ENCODE peak calls at places on chromosomes 3 and 15, in five cellular contexts. G, K, M, E and D are unnamed samples.
A peak's percentile ranks its signal among the peaks of the same experiment; 100 is the strongest.

GRCh38 chr3:45426161-45426560 is 37.8 kb downstream of the LARS2 start:
- DNase-seq in E (no peak), M (no peak), K (no peak), G (peak; percentile 84), D (no peak)

GRCh38 chr15:74835312-74835823 is 7.6 kb downstream of the ULK3 start:
- DNase-seq in M (no peak), K (peak; percentile 70), G (peak; percentile 69), E (peak; percentile 51), D (peak; percentile 54)

GRCh38 chr3:36444909-36445308 is 64.6 kb downstream of the STAC start:
- DNase-seq in G (no peak), E (no peak), M (no peak), K (no peak), D (peak; percentile 19)

GRCh38 chr3:8840556-8840955 is 71.1 kb upstream of the OXTR start:
- DNase-seq in K (no peak), G (no peak), M (no peak), E (no peak), D (peak; percentile 91)

GRCh38 chr15:88630798-88631463 is 7.9 kb upstream of the ISG20 start:
- DNase-seq in K (no peak), M (no peak), G (no peak), E (no peak), D (no peak)

GRCh38 chr15:85306946-85307686 is 73.3 kb upstream of the AKAP13 start:
- DNase-seq in E (no peak), M (no peak), G (no peak), K (no peak), D (no peak)

GRCh38 chr3:196631655-196632032 is 7.8 kb upstream of the NRROS start:
- DNase-seq in M (no peak), G (no peak), K (no peak), E (no peak), D (no peak)

GRCh38 chr3:3015472-3016089 is 94.6 kb downstream of the IL5RA start:
- DNase-seq in M (no peak), G (peak; percentile 61), E (no peak), K (peak; percentile 15), D (peak; percentile 30)

GRCh38 chr15:96342611-96343528 is 12.4 kb downstream of the NR2F2 start:
- DNase-seq in E (peak; percentile 69), K (no peak), M (no peak), G (no peak), D (peak; percentile 55)
- H3K4me3 ChIP-seq in E (peak overlapping the region; percentile 56), K (no peak overlapping the region), M (no peak overlapping the region), G (no peak overlapping the region), D (peak overlapping the region; percentile 94)

DNA sequence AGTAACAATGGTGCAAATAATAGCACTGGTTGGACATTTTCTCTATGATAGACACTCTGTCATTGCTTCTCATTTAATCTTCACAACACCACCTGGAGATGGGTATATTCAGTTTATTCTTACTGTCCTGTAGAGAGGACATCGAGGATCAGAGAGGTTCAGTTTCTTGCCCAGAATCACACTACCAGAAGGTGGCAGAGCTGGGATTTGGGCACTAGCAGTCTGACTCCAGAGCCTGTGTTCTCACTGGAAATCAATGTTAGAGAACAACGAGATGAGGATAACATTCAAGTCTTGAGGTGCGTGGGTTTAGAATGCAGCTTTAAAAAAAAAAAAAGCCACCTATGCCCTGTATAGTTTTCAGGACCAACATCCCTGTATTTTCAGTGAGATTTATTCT is 127.8 kb downstream of the SYNPR start:
- DNase-seq in K (no peak), M (no peak), G (no peak), E (no peak), D (no peak)
- TF ChIP-seq CTCF in K (no peak), M (peak; percentile 16), G (no peak), E (no peak), D (no peak)

GRCh38 chr3:156668073-156668763 is 6.2 kb upstream of the TIPARP start:
- DNase-seq in K (no peak), E (no peak), M (no peak), G (no peak), D (peak; percentile 66)
- H3K4me3 ChIP-seq in K (no peak overlapping the region), E (no peak overlapping the region), M (no peak overlapping the region), G (no peak overlapping the region), D (no peak overlapping the region)

DNA sequence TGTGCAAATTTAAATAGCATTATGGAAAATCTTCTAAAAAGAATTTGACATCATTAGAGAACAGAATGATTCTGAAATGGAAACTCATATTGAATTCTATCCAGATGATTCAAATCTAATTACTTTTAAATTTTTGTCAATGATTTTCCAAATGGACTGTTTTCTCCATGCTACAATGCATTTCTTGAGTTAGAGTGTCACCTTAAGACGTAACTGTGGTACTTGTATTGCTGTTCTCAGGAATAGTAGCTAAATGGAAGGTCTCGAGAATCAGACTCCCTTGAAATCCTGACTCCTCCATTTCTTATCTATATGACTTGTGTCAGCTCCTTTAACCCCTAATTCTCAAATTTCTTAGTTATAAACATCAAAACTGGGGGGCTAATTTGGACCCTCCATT is 102.3 kb downstream of the P2RY1 start:
- DNase-seq in G (no peak), E (no peak), K (no peak), M (no peak), D (peak; percentile 14)
- TF ChIP-seq CTCF in G (peak; percentile 34), E (peak; percentile 4), K (no peak), M (no peak), D (no peak)

GRCh38 chr3:149452036-149452435 is 22.5 kb upstream of the TM4SF4 start:
- DNase-seq in E (no peak), G (no peak), K (no peak), M (no peak), D (no peak)

GRCh38 chr3:149449799-149450198 is 24.7 kb upstream of the TM4SF4 start:
- DNase-seq in M (no peak), E (no peak), G (peak; percentile 21), K (no peak), D (peak; percentile 70)

GRCh38 chr3:149449100-149449654 is 25.3 kb upstream of the TM4SF4 start:
- DNase-seq in E (peak; percentile 33), G (no peak), K (no peak), M (no peak), D (no peak)

GRCh38 chr3:149450281-149450680 is 24.2 kb upstream of the TM4SF4 start:
- DNase-seq in E (no peak), G (no peak), M (no peak), K (no peak), D (peak; percentile 52)

DNA sequence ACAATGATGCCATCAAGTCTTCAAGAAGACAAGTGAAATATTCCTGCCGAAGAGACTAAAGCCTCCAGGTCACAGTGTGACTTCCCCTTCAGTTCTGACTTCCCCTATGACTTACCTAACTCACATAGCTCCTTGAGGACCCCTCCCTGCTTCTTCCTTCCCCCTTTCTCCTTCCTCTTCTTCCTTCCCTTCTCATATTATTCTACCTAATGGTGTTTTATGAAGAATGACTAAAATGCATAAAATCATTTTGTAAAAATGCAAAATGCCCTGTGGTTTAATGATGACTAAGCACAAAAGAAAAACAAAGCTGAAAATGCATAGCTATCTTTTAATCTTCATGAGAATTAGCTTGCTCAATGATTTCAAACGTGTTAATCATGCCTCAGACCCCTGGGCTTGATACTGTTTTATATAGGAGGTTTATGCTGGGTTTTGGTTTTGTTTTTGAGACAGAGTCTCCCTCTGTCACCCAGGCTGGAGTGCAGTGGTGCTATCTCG is 26.1 kb upstream of the TM4SF4 start:
- DNase-seq in M (peak; percentile 54), G (no peak), K (no peak), E (peak; percentile 40), D (peak; percentile 71)
- H3K4me3 ChIP-seq in M (no peak overlapping the region), G (no peak overlapping the region), K (no peak overlapping the region), E (no peak overlapping the region), D (no peak overlapping the region)

DNA sequence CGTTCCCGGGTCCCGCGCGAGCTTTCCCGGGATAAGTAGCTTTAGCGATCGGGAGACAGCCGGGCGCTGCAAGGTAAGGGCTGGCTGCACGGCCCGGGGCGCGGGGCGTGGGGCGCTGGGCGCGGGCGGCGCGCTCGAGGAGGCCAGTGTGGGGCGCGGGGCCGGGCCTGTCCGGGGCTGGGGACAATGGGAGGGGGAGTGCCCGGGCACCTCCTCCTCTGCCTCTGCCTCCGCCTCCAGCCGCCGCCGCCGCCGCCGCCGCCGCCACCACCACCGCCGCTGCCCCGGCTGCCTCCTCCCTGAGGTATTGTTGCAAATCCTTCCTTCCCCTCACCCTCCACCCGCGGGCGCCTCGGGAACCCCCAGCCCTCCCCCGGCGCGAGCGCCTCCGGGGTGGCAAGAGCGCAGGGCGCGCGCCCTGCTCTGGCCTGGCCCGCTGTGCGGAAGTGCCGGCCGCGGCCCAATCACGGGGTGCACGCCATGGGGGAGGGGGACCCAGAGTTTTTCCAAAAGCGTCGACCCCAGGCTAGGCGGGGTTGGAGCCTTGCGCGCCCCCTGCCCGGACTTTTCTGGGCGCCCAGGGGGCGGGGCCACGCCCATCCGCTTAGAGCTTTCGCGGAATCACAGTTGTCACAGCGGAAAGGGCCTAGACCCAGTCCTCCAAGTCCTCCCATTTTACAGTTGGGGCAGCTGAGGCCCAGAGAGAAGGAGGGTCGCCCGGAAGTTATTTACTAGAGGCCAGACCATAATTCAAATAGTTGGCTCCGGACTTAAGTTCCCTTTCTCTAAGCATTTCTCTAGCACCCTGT is at the start of gene LPP:
- DNase-seq in G (peak; percentile 81), E (peak; percentile 45), M (no peak), K (peak; percentile 47), D (peak; percentile 70)
- TF ChIP-seq CTCF in G (peak; percentile 9), E (no peak), M (no peak), K (peak; percentile 39), D (no peak)

GRCh38 chr15:90400759-90401314 is 12.8 kb downstream of the IQGAP1 start:
- DNase-seq in M (peak; percentile 85), G (peak; percentile 90), E (peak; percentile 96), K (peak; percentile 93), D (peak; percentile 97)
- H3K4me3 ChIP-seq in M (no peak overlapping the region), G (peak overlapping the region; percentile 12), E (no peak overlapping the region), K (peak overlapping the region; percentile 34), D (peak overlapping the region; percentile 12)